ENCODE peak calls at places on chromosome 1, in seven cellular contexts. E is omental fat pad; D is stimulated activated CD8-positive, alpha-beta memory T cell treated with anti-CD3 and anti-CD28 coated beads, Interleukin-2, amount 100 ng/mL, for 48 hours; A is HFF-Myc; Q is GM18507; X is stomach; O is NCI-H1417. M is an unnamed sample.

GRCh38 chr1:46539968-46540367 is 11.5 kb downstream of the KNCN start:
- DNase-seq in E (no peak), D (no peak), A (no peak), Q (no peak), X (no peak), O (no peak), M (no peak)

GRCh38 chr1:63327417-63328139 is 5.2 kb downstream of the FOXD3 start:
- DNase-seq in E (no peak), D (no peak), A (peak), Q (no peak), X (peak), O (no peak), M (no peak)

GRCh38 chr1:87869563-87869962 is 540.9 kb downstream of the LMO4 start:
- DNase-seq in E (no peak), D (no peak), A (peak), Q (no peak), X (no peak), O (no peak), M (no peak)

GRCh38 chr1:225520587-225521227 is 92.9 kb upstream of the LBR start:
- DNase-seq in E (no peak), D (no peak), A (no peak), Q (no peak), X (no peak), O (no peak), M (no peak)

GRCh38 chr1:179080866-179081695 is 789 bp upstream of the TOR3A start:
- DNase-seq in E (no peak), D (no peak), A (no peak), Q (no peak), X (no peak), O (no peak), M (no peak)

GRCh38 chr1:47436979-47437517 is 796 bp upstream of the FOXD2 start:
- DNase-seq in E (no peak), D (no peak), A (no peak), Q (no peak), X (no peak), O (peak), M (no peak)

GRCh38 chr1:109821221-109821669 is 57.5 kb upstream of the EPS8L3 start:
- DNase-seq in E (peak), D (peak), A (peak), Q (no peak), X (no peak), O (no peak), M (no peak)

GRCh38 chr1:217562229-217562878 is 68.5 kb downstream of the GPATCH2 start:
- DNase-seq in E (no peak), D (no peak), A (peak), Q (no peak), X (no peak), O (no peak), M (no peak)

GRCh38 chr1:14970115-14970798 is 183.3 kb upstream of the TMEM51 start:
- DNase-seq in E (no peak), D (peak), A (peak), Q (no peak), X (peak), O (no peak), M (no peak)

GRCh38 chr1:26335774-26336476 is 18.0 kb downstream of the CRYBG2 start:
- DNase-seq in E (peak), D (no peak), A (no peak), Q (no peak), X (no peak), O (no peak), M (no peak)